ENCODE peak calls at places on chromosomes 1 and 21, in seven cellular contexts. S is heart left ventricle; B is right atrium auricular region; F is pancreas; U is OCI-LY7; N is mammary epithelial cell; T is CD4-positive, alpha-beta memory T cell. A is an unnamed sample. For H3K4me1, the result is how much of the 10 kb centered on the place peaks cover.

GRCh38 chr1:243336163-243336562 is 80.3 kb downstream of the SDCCAG8 start:
- DNase-seq in B (no peak), N (no peak), U (no peak), T (no peak), S (no peak), F (no peak), A (no peak)

GRCh38 chr1:100883963-100884362 is 10.7 kb downstream of the EXTL2 start:
- DNase-seq in U (no peak), N (peak), F (no peak), B (no peak), S (no peak), T (no peak), A (no peak)

GRCh38 chr1:211643324-211644212 is 31.9 kb downstream of the NEK2 start:
- DNase-seq in B (peak), T (no peak), U (peak), S (no peak), F (peak), N (peak), A (no peak)

GRCh38 chr1:224894915-224895314 is 34.6 kb upstream of the DNAH14 start:
- DNase-seq in B (no peak), F (no peak), S (no peak), U (peak), T (no peak), N (peak), A (no peak)

GRCh38 chr21:46118871-46119564 is 21.1 kb downstream of the COL6A2 start:
- DNase-seq in S (peak), U (no peak), T (no peak), B (no peak), F (no peak), N (no peak), A (no peak)

GRCh38 chr1:248730507-248731335 is 24.8 kb downstream of the LYPD8 start:
- DNase-seq in N (no peak), T (no peak), U (no peak), B (no peak), S (no peak), F (no peak), A (no peak)

GRCh38 chr1:32753532-32754281 is 51.1 kb upstream of the SYNC start:
- DNase-seq in U (peak), F (peak), S (peak), N (peak), B (no peak), T (peak), A (no peak)

GRCh38 chr1:174286042-174286441 is 126.7 kb downstream of the RABGAP1L start:
- DNase-seq in S (no peak), T (no peak), U (no peak), F (no peak), N (no peak), B (no peak), A (no peak)

GRCh38 chr1:33369764-33370163 is 48.9 kb upstream of the A3GALT2 start:
- DNase-seq in U (no peak), F (no peak), S (no peak), N (no peak), T (no peak), B (no peak), A (no peak)

GRCh38 chr1:181405584-181405983 is 77.7 kb upstream of the CACNA1E start:
- DNase-seq in S (no peak), N (no peak), T (no peak), U (no peak), F (no peak), B (no peak), A (no peak)

GRCh38 chr1:203180611-203181330 is 5.1 kb upstream of the MYBPH start:
- DNase-seq in S (no peak), F (no peak), T (no peak), B (no peak), N (no peak), U (no peak), A (no peak)

GRCh38 chr1:213131851-213132655 is 81.0 kb downstream of the RPS6KC1 start:
- DNase-seq in B (no peak), N (no peak), F (no peak), U (no peak), S (no peak), T (no peak), A (no peak)

GRCh38 chr1:204087893-204088528 is 15.1 kb downstream of the SOX13 start:
- DNase-seq in U (no peak), N (no peak), S (no peak), T (no peak), F (peak), B (no peak), A (no peak)

GRCh38 chr1:77467741-77468140 is 185.9 kb downstream of the AK5 start:
- DNase-seq in B (no peak), U (no peak), S (no peak), F (no peak), T (no peak), N (no peak), A (no peak)

GRCh38 chr21:39850333-39850732 is 16.9 kb upstream of the PCP4 start:
- DNase-seq in U (no peak), F (no peak), B (no peak), N (no peak), S (no peak), T (no peak), A (no peak)

GRCh38 chr1:231420959-231421615 is 1.0 kb downstream of the EGLN1 start:
- DNase-seq in T (peak), U (peak), F (peak), N (peak), S (peak), B (peak), A (no peak)

GRCh38 chr1:2530501-2531361 is 668 bp upstream of the HES5 start:
- DNase-seq in F (peak), N (no peak), S (no peak), B (no peak), U (no peak), T (no peak), A (no peak)

GRCh38 chr1:109397451-109398342 is at the start of gene SORT1:
- DNase-seq in B (peak), U (peak), F (peak), S (peak), N (peak), T (peak), A (peak)

GRCh38 chr1:109400035-109400655 is 2.4 kb upstream of the SORT1 start:
- DNase-seq in U (no peak), T (no peak), F (no peak), B (no peak), N (no peak), S (no peak), A (no peak)

GRCh38 chr1:109398343-109399225 is 866 bp upstream of the SORT1 start:
- DNase-seq in F (no peak), T (no peak), S (no peak), N (peak), U (no peak), B (no peak), A (no peak)

GRCh38 chr1:109396971-109397370 is 747 bp downstream of the SORT1 start:
- DNase-seq in F (no peak), B (no peak), U (peak), S (no peak), T (no peak), N (no peak), A (no peak)

GRCh38 chr1:109399326-109399957 is 1.7 kb upstream of the SORT1 start:
- DNase-seq in N (peak), U (peak), B (no peak), F (no peak), S (no peak), T (no peak), A (no peak)
- H3K4me3 ChIP-seq in N (no peak), U (no peak), B (no peak), F (no peak), S (no peak), T (no peak), A (no peak)

DNA sequence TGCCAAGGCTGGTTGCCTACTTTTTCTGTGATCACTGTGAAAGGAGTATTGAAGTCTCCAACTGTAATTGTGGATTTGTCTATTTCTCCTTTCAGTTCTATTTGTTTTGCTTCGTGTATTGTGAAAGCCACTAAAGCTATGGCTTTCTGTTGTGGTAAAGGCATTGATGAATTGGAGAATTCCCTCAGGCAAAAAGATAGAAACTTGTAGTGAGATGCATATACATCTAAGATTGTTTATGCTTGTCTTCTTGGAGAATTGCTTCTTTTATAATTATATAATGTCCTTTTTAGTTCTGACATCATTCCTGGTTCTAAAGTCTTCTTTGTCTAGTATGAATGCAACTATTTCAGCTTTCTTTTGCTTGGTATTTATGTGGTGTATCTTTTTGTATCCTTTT is 36.8 kb downstream of the SWT1 start:
- DNase-seq in U (no peak), T (no peak), B (no peak), N (no peak), F (no peak), S (no peak), A (no peak)
- H3K27ac ChIP-seq in U (no peak), T (no peak), B (no peak), N (no peak), F (no peak), S (no peak), A (no peak)

DNA sequence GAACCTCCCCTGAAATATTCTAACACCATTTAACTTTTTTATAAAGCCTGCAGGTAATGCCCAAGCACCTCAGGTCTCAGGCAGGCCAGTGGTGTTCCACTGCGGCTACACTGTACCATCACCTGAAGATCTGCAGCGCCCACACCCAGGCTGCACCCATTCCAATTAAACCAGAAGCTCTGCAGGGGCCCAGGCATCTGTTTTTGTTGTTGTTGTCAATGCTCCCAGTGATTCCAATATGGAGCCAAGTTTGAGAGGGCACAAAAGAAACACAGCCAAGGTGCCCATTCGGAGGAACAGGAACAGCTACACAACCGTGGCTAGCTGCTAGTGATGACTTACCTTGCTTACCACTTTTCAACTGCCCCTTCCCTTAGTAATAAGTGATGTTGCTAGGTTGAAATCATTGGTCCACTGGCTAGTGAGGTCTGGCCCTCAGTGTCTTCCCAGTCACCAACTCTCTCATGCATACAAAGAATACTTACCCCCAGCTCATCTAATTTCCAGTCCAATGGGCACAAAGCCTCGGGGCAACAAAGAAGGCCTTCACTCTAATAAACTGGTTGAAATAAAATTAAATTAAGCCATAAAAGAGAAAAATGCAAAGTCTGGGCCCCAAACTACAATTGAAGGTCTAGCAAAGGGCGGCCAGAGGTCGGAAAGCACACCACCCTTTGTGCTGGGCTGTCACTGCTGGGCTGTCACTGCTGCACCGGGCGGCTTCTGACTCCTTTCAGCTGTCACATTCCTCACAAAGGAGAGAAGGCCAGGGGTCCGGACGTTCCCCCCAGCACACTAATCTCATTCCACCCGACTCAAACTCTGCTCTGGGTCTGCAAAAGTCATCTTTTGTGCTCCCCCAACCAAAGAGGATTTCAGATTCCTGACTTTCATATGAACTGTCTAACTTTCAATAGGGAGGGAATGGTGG is 34.9 kb downstream of the SIPA1L2 start:
- DNase-seq in U (no peak), S (no peak), B (no peak), N (no peak), T (no peak), F (no peak), A (no peak)
- H3K4me1 ChIP-seq in U (half or more), S (half or more), B (under half), N (under half), T (under half), F (under half), A (under half)

DNA sequence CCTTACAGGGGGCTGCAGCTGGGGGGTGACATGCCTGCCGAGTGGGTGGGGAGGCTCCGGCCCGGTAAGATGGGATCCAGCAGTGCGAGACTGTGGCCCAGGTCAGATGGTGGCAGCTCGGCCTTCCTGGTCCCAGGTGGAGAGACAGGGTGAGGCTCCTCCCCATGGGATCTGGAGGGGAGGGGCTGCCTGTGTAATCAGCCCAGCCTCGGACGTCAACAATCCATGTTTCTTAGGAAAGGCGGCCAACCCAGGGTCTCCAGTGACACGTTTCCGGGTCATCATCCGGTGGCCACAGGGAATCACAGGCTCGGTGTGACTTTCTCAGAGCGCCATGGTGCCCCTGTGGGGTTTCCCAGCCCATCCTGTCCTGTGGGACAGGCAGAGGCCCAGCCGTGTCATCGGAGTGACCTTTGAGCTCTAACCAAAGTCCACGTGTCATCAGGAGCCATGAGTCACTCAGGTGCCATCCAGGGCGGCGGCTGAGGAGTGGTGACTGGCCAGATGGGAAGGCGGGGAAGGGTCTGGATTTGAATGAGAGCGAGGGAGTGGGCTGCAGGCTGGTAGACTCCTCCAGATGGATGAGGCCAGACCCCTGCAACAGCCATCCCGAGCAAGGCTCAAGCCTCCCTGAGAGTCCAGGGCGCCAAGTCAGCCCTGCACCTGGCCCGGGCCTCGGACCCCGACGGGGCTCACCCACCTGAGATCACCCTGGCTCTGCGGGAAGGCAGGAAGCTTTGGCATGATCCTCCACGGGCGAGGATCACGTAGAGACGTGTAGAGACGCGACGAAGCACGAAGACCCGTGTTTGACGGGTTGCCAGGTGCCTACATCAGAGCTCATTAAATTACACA is 6.6 kb upstream of the HES4 start:
- DNase-seq in F (peak), B (no peak), U (no peak), T (no peak), S (peak), N (no peak), A (no peak)
- H3K4me3 ChIP-seq in F (no peak), B (no peak), U (no peak), T (no peak), S (no peak), N (no peak), A (no peak)

DNA sequence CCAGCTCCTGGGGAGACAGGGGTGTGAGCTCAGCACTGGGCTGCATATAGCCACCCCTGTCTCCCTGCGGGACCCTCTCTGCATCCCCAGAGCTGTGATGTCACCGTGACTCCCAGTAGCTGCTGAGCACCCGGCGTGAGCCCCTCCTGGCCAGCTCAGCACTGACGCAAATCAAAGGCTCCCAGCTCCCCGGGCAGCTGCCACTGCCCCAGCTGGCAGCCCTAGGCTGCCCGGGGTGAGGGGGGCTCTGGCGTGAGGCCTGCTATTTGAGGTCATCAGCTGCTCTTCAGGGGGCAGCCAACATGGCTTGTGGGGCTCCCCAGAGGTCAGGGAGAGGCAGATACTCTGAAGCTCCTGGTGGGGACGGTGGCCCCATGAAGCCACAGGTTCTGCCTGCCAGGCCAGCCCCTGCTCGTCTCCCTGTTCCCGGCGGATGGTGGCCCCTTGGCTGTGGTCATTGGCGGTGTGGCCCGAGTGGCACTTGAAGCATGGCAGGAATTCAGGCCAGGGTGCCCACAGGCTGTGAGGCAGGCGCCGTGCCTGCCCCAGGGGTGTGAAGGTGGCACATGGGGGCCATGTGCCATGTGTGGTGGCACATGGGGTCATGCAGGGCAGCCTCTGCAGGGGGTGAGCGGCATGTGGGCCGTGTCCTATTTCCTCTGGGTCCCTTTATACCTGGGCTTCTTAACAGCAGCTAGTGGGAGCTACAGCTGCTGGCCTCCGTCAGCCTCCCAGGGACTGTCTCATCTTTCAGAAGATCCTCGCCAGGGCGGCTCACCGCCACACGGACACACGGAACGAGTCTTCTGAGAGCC is 85.4 kb downstream of the SIK1 start:
- DNase-seq in B (no peak), F (peak), S (no peak), N (no peak), T (no peak), U (no peak), A (no peak)
- H3K27ac ChIP-seq in B (peak), F (no peak), S (peak), N (peak), T (no peak), U (no peak), A (no peak)

GRCh38 chr1:93028542-93028941 is 50.5 kb upstream of the MTF2 start:
- DNase-seq in T (no peak), U (no peak), B (no peak), F (no peak), S (no peak), N (no peak), A (no peak)

GRCh38 chr1:93025572-93025971 is 53.5 kb upstream of the MTF2 start:
- DNase-seq in T (no peak), N (no peak), B (no peak), F (no peak), U (no peak), S (no peak), A (no peak)

GRCh38 chr1:93021539-93022134 is 57.4 kb upstream of the MTF2 start:
- DNase-seq in T (no peak), N (no peak), S (no peak), B (no peak), F (no peak), U (peak), A (no peak)

GRCh38 chr1:93022580-93022979 is 56.5 kb upstream of the MTF2 start:
- DNase-seq in N (no peak), F (no peak), S (no peak), U (no peak), B (no peak), T (no peak), A (no peak)
- H3K4me1 ChIP-seq in N (under half), F (under half), S (under half), U (half or more), B (under half), T (under half), A (under half)

GRCh38 chr1:109368464-109368863 is 29.3 kb downstream of the SORT1 start:
- DNase-seq in T (no peak), F (no peak), U (no peak), B (no peak), N (no peak), S (no peak), A (no peak)

GRCh38 chr1:109373051-109373593 is 24.6 kb downstream of the SORT1 start:
- DNase-seq in F (no peak), S (no peak), U (no peak), T (no peak), B (no peak), N (no peak), A (no peak)

GRCh38 chr1:109371271-109371739 is 26.4 kb downstream of the SORT1 start:
- DNase-seq in N (peak), F (no peak), U (no peak), B (no peak), T (no peak), S (no peak), A (no peak)

GRCh38 chr1:109369167-109369746 is 28.5 kb downstream of the SORT1 start:
- DNase-seq in B (peak), N (no peak), T (no peak), S (no peak), F (no peak), U (no peak), A (no peak)

DNA sequence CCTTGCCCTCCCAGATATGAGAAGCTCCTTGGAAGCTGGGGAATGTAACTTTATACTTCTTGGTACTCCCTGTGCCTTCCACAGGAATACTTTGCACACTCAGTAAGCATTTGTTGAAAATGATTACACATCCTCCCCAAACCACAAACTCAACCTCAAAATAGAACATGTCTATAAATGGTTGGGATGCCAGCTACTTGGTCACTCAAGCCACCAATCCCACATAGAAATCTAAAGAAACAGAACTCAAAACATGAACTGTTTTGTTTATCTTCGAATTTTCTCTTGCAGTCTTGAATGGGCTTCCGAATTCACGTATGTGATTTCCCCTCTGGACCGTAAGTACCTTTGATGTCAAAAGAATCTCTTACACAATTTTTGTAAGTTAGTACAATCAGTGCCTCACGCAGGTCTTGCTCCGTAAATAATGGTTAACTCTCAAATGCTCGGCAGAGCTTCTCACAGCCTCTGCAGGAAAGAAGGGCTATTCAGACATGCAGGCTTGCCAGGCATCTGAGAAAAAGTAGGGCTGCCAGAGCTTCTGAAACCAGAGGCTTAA is 26.9 kb downstream of the SORT1 start:
- DNase-seq in N (peak), S (no peak), T (no peak), F (no peak), U (no peak), B (no peak), A (no peak)
- H3K4me3 ChIP-seq in N (peak), S (peak), T (no peak), F (no peak), U (no peak), B (peak), A (peak)

DNA sequence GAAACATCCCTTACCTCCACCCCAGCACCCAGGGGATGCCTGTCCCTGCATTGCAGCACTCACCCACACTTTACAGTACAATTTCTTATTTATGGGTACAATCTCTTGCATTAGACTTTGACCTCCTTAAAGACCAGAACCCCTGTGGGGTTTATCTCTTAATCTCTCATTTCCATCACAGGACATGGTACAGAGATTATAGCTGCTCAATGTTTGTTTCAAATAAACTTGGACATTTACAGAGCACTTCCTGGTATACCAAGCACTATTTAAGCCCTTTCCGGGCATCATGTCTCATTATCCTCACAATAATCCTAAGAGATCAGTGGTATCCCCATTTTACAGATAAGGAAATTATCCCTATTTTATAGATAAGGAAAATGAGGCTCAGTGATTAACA is 31.9 kb downstream of the FYB2 start:
- DNase-seq in T (no peak), F (no peak), N (no peak), S (no peak), U (no peak), B (no peak), A (no peak)
- H3K27ac ChIP-seq in T (no peak), F (no peak), N (no peak), S (no peak), U (no peak), B (no peak), A (no peak)